ENCODE peak calls at places on chromosomes 11 and 22, in eight cellular contexts. N, K, X, A, G, W, O and Z are unnamed samples. For H3K36me3 and H3K4me1, the result is how much of the 10 kb centered on the place peaks cover.

GRCh38 chr11:116499396-116500001 is 273.3 kb downstream of the BUD13 start:
- DNase-seq in N (peak), K (peak), X (peak), A (no peak), G (peak), W (peak), O (peak), Z (no peak)

GRCh38 chr11:125468852-125469251 is 27.2 kb downstream of the FEZ1 start:
- DNase-seq in N (no peak), K (no peak), X (no peak), A (no peak), G (no peak), W (no peak), O (no peak), Z (no peak)

GRCh38 chr11:122441702-122442092 is 213.8 kb upstream of the UBASH3B start:
- DNase-seq in N (no peak), K (no peak), X (no peak), A (no peak), G (no peak), W (no peak), O (no peak), Z (no peak)

GRCh38 chr11:128420943-128421342 is 166.4 kb downstream of the ETS1 start:
- DNase-seq in N (no peak), K (peak), X (no peak), A (no peak), G (no peak), W (no peak), O (no peak), Z (no peak)

GRCh38 chr11:116207349-116207748 is 565.4 kb downstream of the BUD13 start:
- DNase-seq in N (no peak), K (no peak), X (no peak), A (no peak), G (no peak), W (no peak), O (no peak), Z (no peak)

GRCh38 chr11:122772945-122773344 is 65.4 kb upstream of the CRTAM start:
- DNase-seq in N (no peak), K (peak), X (no peak), A (no peak), G (no peak), W (no peak), O (no peak), Z (no peak)

GRCh38 chr11:43505171-43505570 is 146.5 kb downstream of the TTC17 start:
- DNase-seq in N (no peak), K (no peak), X (no peak), A (no peak), G (no peak), W (no peak), O (no peak), Z (no peak)

GRCh38 chr22:24379536-24379935 is 47.9 kb upstream of the ADORA2A start:
- DNase-seq in N (no peak), K (peak), X (peak), A (no peak), G (no peak), W (no peak), O (no peak), Z (no peak)

GRCh38 chr11:73520358-73521061 is 77.4 kb downstream of the FAM168A start:
- DNase-seq in N (no peak), K (peak), X (no peak), A (no peak), G (no peak), W (no peak), O (no peak), Z (no peak)

GRCh38 chr11:70473186-70473872 is 75.0 kb downstream of the CTTN start:
- DNase-seq in N (no peak), K (no peak), X (no peak), A (peak), G (no peak), W (no peak), O (no peak), Z (no peak)

GRCh38 chr11:43072096-43072495 is 239.7 kb upstream of the API5 start:
- DNase-seq in N (no peak), K (no peak), X (no peak), A (no peak), G (no peak), W (no peak), O (no peak), Z (no peak)

GRCh38 chr11:40271361-40271760 is 1188.1 kb downstream of the LRRC4C start:
- DNase-seq in N (no peak), K (no peak), X (no peak), A (no peak), G (no peak), W (no peak), O (no peak), Z (no peak)

GRCh38 chr11:39435641-39436040 is 2023.8 kb downstream of the LRRC4C start:
- DNase-seq in N (no peak), K (no peak), X (no peak), A (no peak), G (no peak), W (no peak), O (no peak), Z (no peak)

GRCh38 chr11:74593463-74593862 is 1.1 kb downstream of the POLD3 start:
- DNase-seq in N (no peak), K (no peak), X (no peak), A (no peak), G (no peak), W (no peak), O (no peak), Z (no peak)

GRCh38 chr11:76233936-76234703 is 27.8 kb upstream of the WNT11 start:
- DNase-seq in N (peak), K (no peak), X (no peak), A (no peak), G (peak), W (peak), O (peak), Z (no peak)

GRCh38 chr22:44127353-44127752 is 53.4 kb upstream of the PARVG start:
- DNase-seq in N (no peak), K (no peak), X (no peak), A (no peak), G (no peak), W (no peak), O (peak), Z (no peak)

GRCh38 chr22:19825016-19825339 is 29.7 kb downstream of the GNB1L start:
- DNase-seq in N (no peak), K (no peak), X (no peak), A (peak), G (no peak), W (no peak), O (no peak), Z (no peak)

GRCh38 chr11:96338910-96339703 is 3.9 kb downstream of the MAML2 start:
- DNase-seq in N (peak), K (peak), X (peak), A (peak), G (peak), W (peak), O (peak), Z (no peak)

GRCh38 chr11:128365044-128365443 is 222.3 kb downstream of the ETS1 start:
- DNase-seq in N (no peak), K (peak), X (peak), A (no peak), G (no peak), W (no peak), O (no peak), Z (no peak)

GRCh38 chr11:125954123-125954944 is 8.5 kb downstream of the VSIG10L2 start:
- DNase-seq in N (no peak), K (no peak), X (no peak), A (no peak), G (no peak), W (no peak), O (no peak), Z (no peak)

GRCh38 chr22:36546932-36547331 is 18.0 kb upstream of the EIF3D start:
- DNase-seq in N (no peak), K (peak), X (peak), A (no peak), G (no peak), W (no peak), O (no peak), Z (no peak)

GRCh38 chr11:9617960-9618359 is 44.5 kb downstream of the WEE1 start:
- DNase-seq in N (no peak), K (peak), X (no peak), A (no peak), G (no peak), W (no peak), O (no peak), Z (no peak)

GRCh38 chr11:94868468-94868867 is 100.3 kb downstream of the AMOTL1 start:
- DNase-seq in N (no peak), K (no peak), X (no peak), A (no peak), G (no peak), W (no peak), O (no peak), Z (no peak)

GRCh38 chr22:50522208-50522805 is 3.1 kb downstream of the SCO2 start:
- DNase-seq in N (no peak), K (no peak), X (no peak), A (no peak), G (no peak), W (no peak), O (no peak), Z (no peak)

GRCh38 chr22:50521710-50522109 is 3.7 kb downstream of the SCO2 start:
- DNase-seq in N (no peak), K (no peak), X (no peak), A (no peak), G (no peak), W (no peak), O (no peak), Z (no peak)

GRCh38 chr22:50523806-50524663 is 1.4 kb downstream of the SCO2 start:
- DNase-seq in N (no peak), K (no peak), X (no peak), A (no peak), G (no peak), W (no peak), O (no peak), Z (peak)

GRCh38 chr22:50523458-50523805 is 2.0 kb downstream of the SCO2 start:
- DNase-seq in N (no peak), K (no peak), X (no peak), A (no peak), G (no peak), W (no peak), O (no peak), Z (no peak)

GRCh38 chr22:50522806-50523438 is 2.5 kb downstream of the SCO2 start:
- DNase-seq in N (no peak), K (no peak), X (no peak), A (no peak), G (no peak), W (no peak), O (no peak), Z (peak)
- H3K36me3 ChIP-seq in N (under half), K (under half), X (under half), A (under half), G (under half), W (half or more), O (half or more), Z (under half)

DNA sequence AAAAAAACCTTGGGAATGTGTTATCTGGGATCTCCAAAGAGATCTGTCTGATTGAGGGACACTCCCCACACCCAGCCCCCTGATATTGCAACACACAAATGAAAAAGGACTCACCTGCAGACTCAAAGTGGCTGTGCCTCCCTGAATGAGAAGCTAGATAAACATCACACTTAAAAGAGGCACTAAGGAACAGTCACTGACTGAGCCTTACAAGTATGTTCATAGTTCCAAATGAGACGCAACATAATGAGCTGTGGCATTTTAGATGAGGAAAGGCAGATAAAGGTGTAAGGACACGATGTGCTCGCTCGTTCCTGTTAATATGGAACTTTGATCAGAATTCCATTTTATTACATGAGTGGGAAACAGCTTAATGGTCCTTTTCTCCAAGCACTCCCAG is 21.0 kb upstream of the CFAP300 start:
- DNase-seq in N (no peak), K (no peak), X (no peak), A (no peak), G (no peak), W (no peak), O (no peak), Z (no peak)
- H3K27ac ChIP-seq in N (no peak), K (no peak), X (no peak), A (no peak), G (no peak), W (no peak), O (no peak), Z (no peak)

DNA sequence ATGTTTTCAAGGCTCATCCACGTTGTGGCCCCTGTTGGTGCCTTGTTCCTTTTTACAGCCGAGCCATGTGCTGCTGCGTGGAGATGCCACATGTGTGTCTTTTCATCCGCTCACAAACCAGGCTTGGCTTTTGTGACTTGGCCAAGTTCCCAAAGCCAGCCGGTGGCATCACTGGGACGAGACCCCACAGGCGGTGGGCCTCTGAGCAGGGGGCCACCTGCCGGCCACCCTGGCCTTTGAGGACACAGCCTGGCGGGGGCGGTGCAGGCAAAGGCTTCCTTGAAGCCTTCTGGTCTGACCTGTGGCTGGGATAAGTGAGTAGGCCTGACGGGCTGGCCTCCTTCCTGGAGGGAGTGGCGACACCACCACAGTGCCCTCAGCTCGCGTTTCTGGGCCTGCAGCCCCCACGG is 10.6 kb downstream of the GRK2 start:
- DNase-seq in N (no peak), K (peak), X (no peak), A (peak), G (peak), W (peak), O (peak), Z (no peak)
- H3K4me1 ChIP-seq in N (under half), K (under half), X (under half), A (half or more), G (under half), W (half or more), O (half or more), Z (under half)

GRCh38 chr11:10762185-10762584 is 11.1 kb downstream of the CTR9 start:
- DNase-seq in N (no peak), K (no peak), X (no peak), A (no peak), G (no peak), W (no peak), O (no peak), Z (no peak)
- H3K36me3 ChIP-seq in N (under half), K (under half), X (under half), A (half or more), G (under half), W (half or more), O (under half), Z (half or more)

GRCh38 chr11:44633641-44634040 is 68.2 kb downstream of the CD82 start:
- DNase-seq in N (no peak), K (no peak), X (no peak), A (no peak), G (no peak), W (no peak), O (no peak), Z (no peak)
- H3K27ac ChIP-seq in N (no peak), K (no peak), X (no peak), A (no peak), G (no peak), W (no peak), O (no peak), Z (no peak)

GRCh38 chr22:42436402-42436801 is 4.2 kb upstream of the NFAM1 start:
- DNase-seq in N (no peak), K (no peak), X (no peak), A (no peak), G (no peak), W (no peak), O (no peak), Z (no peak)

GRCh38 chr22:42433754-42434153 is 1.6 kb upstream of the NFAM1 start:
- DNase-seq in N (no peak), K (no peak), X (no peak), A (no peak), G (no peak), W (no peak), O (no peak), Z (no peak)

GRCh38 chr22:42434283-42434682 is 2.1 kb upstream of the NFAM1 start:
- DNase-seq in N (no peak), K (no peak), X (no peak), A (no peak), G (no peak), W (peak), O (no peak), Z (no peak)

GRCh38 chr22:42432818-42433217 is 615 bp upstream of the NFAM1 start:
- DNase-seq in N (no peak), K (no peak), X (no peak), A (no peak), G (no peak), W (no peak), O (no peak), Z (no peak)

DNA sequence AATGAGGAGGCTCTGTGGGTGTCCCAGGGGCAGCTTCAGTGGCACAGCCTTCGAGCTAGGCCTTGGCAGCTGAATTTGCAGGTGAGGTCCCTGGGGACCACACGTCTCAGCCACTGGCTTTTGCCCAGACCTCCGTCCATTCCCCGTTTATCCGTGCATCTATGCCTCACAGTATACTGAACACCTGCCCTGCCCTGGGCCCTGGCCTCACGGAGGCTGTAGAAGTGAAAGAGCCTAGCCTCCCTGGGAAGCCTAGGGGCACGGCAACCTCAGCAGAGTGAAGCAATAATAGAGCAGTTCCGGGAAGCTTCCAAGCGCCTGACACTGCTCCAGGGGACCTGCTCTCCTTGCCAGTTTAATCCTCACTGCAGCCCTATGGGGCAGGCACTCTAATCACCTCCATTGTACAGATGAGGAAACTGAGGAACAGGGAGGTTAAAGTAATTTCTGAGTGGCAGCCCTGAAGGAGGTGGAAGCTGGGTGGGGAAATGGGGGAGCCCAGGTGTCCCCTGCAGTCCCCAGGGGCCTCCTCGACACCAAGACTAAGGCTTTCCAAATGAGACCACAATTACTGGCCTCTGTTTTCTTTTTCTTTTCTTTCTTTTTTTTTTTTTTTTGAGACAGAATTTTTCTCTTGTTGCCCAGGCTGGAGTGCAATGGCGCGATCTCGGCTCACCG is 2.7 kb upstream of the NFAM1 start:
- DNase-seq in N (no peak), K (no peak), X (no peak), A (no peak), G (no peak), W (no peak), O (no peak), Z (no peak)
- H3K4me1 ChIP-seq in N (under half), K (under half), X (under half), A (under half), G (under half), W (under half), O (under half), Z (under half)